ENCODE peak calls at places on chromosomes 4 and X, in six cellular contexts. One of them, this sample, is unnamed.

GRCh38 chrX:39953879-39954278 is 143.9 kb downstream of the BCOR start:
- DNase-seq in cardiac fibroblast: peak
- DNase-seq in lower lobe of right lung: peak
- DNase-seq in lung: peak
- DNase-seq in gastrocnemius medialis: peak
- DNase-seq in A549: peak
- DNase-seq in this sample: peak

GRCh38 chr4:80731436-80731835 is 299.1 kb upstream of the BMP3 start:
- DNase-seq in gastrocnemius medialis: no peak
- DNase-seq in lower lobe of right lung: no peak
- DNase-seq in lung: no peak
- DNase-seq in A549: no peak
- DNase-seq in cardiac fibroblast: no peak
- DNase-seq in this sample: no peak

GRCh38 chr4:41060352-41061318 is 153.7 kb downstream of the APBB2 start:
- DNase-seq in lung: no peak
- DNase-seq in gastrocnemius medialis: peak
- DNase-seq in cardiac fibroblast: peak
- DNase-seq in A549: no peak
- DNase-seq in lower lobe of right lung: no peak
- DNase-seq in this sample: peak

GRCh38 chr4:142110136-142110535 is 473.8 kb downstream of the IL15 start:
- DNase-seq in cardiac fibroblast: no peak
- DNase-seq in A549: no peak
- DNase-seq in lower lobe of right lung: no peak
- DNase-seq in lung: no peak
- DNase-seq in gastrocnemius medialis: no peak
- DNase-seq in this sample: no peak

GRCh38 chr4:3879681-3880594 is 113.8 kb downstream of the ADRA2C start:
- DNase-seq in A549: no peak
- DNase-seq in gastrocnemius medialis: no peak
- DNase-seq in lower lobe of right lung: peak
- DNase-seq in lung: no peak
- DNase-seq in cardiac fibroblast: no peak
- DNase-seq in this sample: no peak

GRCh38 chr4:95068818-95069478 is 311.2 kb downstream of the BMPR1B start:
- DNase-seq in cardiac fibroblast: no peak
- DNase-seq in lower lobe of right lung: no peak
- DNase-seq in gastrocnemius medialis: no peak
- DNase-seq in A549: no peak
- DNase-seq in lung: no peak
- DNase-seq in this sample: no peak

GRCh38 chr4:16641971-16642370 is 256.5 kb downstream of the LDB2 start:
- DNase-seq in cardiac fibroblast: peak
- DNase-seq in gastrocnemius medialis: no peak
- DNase-seq in lung: no peak
- DNase-seq in A549: no peak
- DNase-seq in lower lobe of right lung: no peak
- DNase-seq in this sample: peak

GRCh38 chrX:106952988-106953387 is 32.8 kb downstream of the CLDN2 start:
- DNase-seq in gastrocnemius medialis: no peak
- DNase-seq in lung: no peak
- DNase-seq in lower lobe of right lung: no peak
- DNase-seq in cardiac fibroblast: peak
- DNase-seq in A549: no peak
- DNase-seq in this sample: peak

GRCh38 chr4:152540941-152541340 is 5.0 kb upstream of the FBXW7 start:
- DNase-seq in cardiac fibroblast: no peak
- DNase-seq in A549: no peak
- DNase-seq in gastrocnemius medialis: no peak
- DNase-seq in lung: no peak
- DNase-seq in lower lobe of right lung: no peak
- DNase-seq in this sample: no peak

GRCh38 chr4:188439641-188440311 is 300.5 kb downstream of the TRIML1 start:
- DNase-seq in gastrocnemius medialis: no peak
- DNase-seq in cardiac fibroblast: peak
- DNase-seq in lower lobe of right lung: no peak
- DNase-seq in lung: no peak
- DNase-seq in A549: no peak
- DNase-seq in this sample: peak

GRCh38 chr4:76585897-76586360 is 150.9 kb downstream of the SHROOM3 start:
- DNase-seq in A549: peak
- DNase-seq in gastrocnemius medialis: no peak
- DNase-seq in lung: peak
- DNase-seq in lower lobe of right lung: peak
- DNase-seq in cardiac fibroblast: peak
- DNase-seq in this sample: no peak

GRCh38 chr4:58760100-58760499 is 1649.9 kb upstream of the IGFBP7 start:
- DNase-seq in A549: no peak
- DNase-seq in lung: no peak
- DNase-seq in gastrocnemius medialis: no peak
- DNase-seq in lower lobe of right lung: no peak
- DNase-seq in cardiac fibroblast: no peak
- DNase-seq in this sample: no peak

GRCh38 chr4:87633239-87633638 is 16.8 kb upstream of the DMP1 start:
- DNase-seq in cardiac fibroblast: peak
- DNase-seq in gastrocnemius medialis: no peak
- DNase-seq in A549: no peak
- DNase-seq in lung: no peak
- DNase-seq in lower lobe of right lung: no peak
- DNase-seq in this sample: peak

GRCh38 chrX:131609480-131609879 is 65.6 kb downstream of the OR13H1 start:
- DNase-seq in cardiac fibroblast: no peak
- DNase-seq in A549: no peak
- DNase-seq in lower lobe of right lung: no peak
- DNase-seq in lung: no peak
- DNase-seq in gastrocnemius medialis: no peak
- DNase-seq in this sample: no peak

GRCh38 chr4:69718376-69719293 is 41.8 kb downstream of the SULT1B1 start:
- DNase-seq in lower lobe of right lung: no peak
- DNase-seq in lung: no peak
- DNase-seq in gastrocnemius medialis: no peak
- DNase-seq in cardiac fibroblast: peak
- DNase-seq in A549: no peak
- DNase-seq in this sample: peak

GRCh38 chr4:157895205-157895604 is 277.6 kb downstream of the GASK1B start:
- DNase-seq in lung: no peak
- DNase-seq in lower lobe of right lung: no peak
- DNase-seq in cardiac fibroblast: no peak
- DNase-seq in gastrocnemius medialis: no peak
- DNase-seq in A549: no peak
- DNase-seq in this sample: no peak

GRCh38 chr4:82515705-82516104 is 46.1 kb downstream of the TMEM150C start:
- DNase-seq in cardiac fibroblast: peak
- DNase-seq in A549: no peak
- DNase-seq in gastrocnemius medialis: no peak
- DNase-seq in lower lobe of right lung: no peak
- DNase-seq in lung: no peak
- DNase-seq in this sample: peak

GRCh38 chr4:16492872-16493271 is 266.6 kb upstream of the TAPT1 start:
- DNase-seq in A549: no peak
- DNase-seq in lung: no peak
- DNase-seq in gastrocnemius medialis: no peak
- DNase-seq in cardiac fibroblast: no peak
- DNase-seq in lower lobe of right lung: no peak
- DNase-seq in this sample: no peak

GRCh38 chr4:38426532-38426931 is 237.5 kb upstream of the KLF3 start:
- DNase-seq in gastrocnemius medialis: no peak
- DNase-seq in lung: no peak
- DNase-seq in A549: no peak
- DNase-seq in cardiac fibroblast: no peak
- DNase-seq in lower lobe of right lung: no peak
- DNase-seq in this sample: no peak

GRCh38 chr4:86452323-86452995 is 92.6 kb upstream of the MAPK10 start:
- DNase-seq in A549: no peak
- DNase-seq in cardiac fibroblast: peak
- DNase-seq in lower lobe of right lung: no peak
- DNase-seq in gastrocnemius medialis: no peak
- DNase-seq in lung: no peak
- DNase-seq in this sample: peak

GRCh38 chrX:54045563-54046228 is 1.4 kb upstream of the PHF8 start:
- DNase-seq in cardiac fibroblast: no peak
- DNase-seq in A549: no peak
- DNase-seq in gastrocnemius medialis: no peak
- DNase-seq in lung: no peak
- DNase-seq in lower lobe of right lung: no peak
- DNase-seq in this sample: no peak

GRCh38 chrX:38374431-38374830 is 22.0 kb downstream of the OTC start:
- DNase-seq in lower lobe of right lung: no peak
- DNase-seq in cardiac fibroblast: no peak
- DNase-seq in A549: no peak
- DNase-seq in gastrocnemius medialis: no peak
- DNase-seq in lung: no peak
- DNase-seq in this sample: no peak

GRCh38 chrX:38379088-38379487 is 26.7 kb downstream of the OTC start:
- DNase-seq in lower lobe of right lung: no peak
- DNase-seq in lung: no peak
- DNase-seq in A549: no peak
- DNase-seq in cardiac fibroblast: peak
- DNase-seq in gastrocnemius medialis: no peak
- DNase-seq in this sample: no peak

GRCh38 chrX:38376747-38377146 is 24.3 kb downstream of the OTC start:
- DNase-seq in lower lobe of right lung: no peak
- DNase-seq in A549: no peak
- DNase-seq in cardiac fibroblast: no peak
- DNase-seq in lung: no peak
- DNase-seq in gastrocnemius medialis: no peak
- DNase-seq in this sample: no peak

GRCh38 chrX:38375888-38376287 is 23.5 kb downstream of the OTC start:
- DNase-seq in lung: no peak
- DNase-seq in lower lobe of right lung: no peak
- DNase-seq in A549: peak
- DNase-seq in gastrocnemius medialis: no peak
- DNase-seq in cardiac fibroblast: peak
- DNase-seq in this sample: peak
- TF ChIP-seq CTCF in lung: no peak
- TF ChIP-seq CTCF in lower lobe of right lung: peak
- TF ChIP-seq CTCF in A549: peak
- TF ChIP-seq CTCF in gastrocnemius medialis: no peak
- TF ChIP-seq CTCF in cardiac fibroblast: peak
- TF ChIP-seq CTCF in this sample: peak

GRCh38 chr4:56244681-56245080 is 142.6 kb downstream of the AASDH start:
- DNase-seq in gastrocnemius medialis: no peak
- DNase-seq in lower lobe of right lung: no peak
- DNase-seq in lung: no peak
- DNase-seq in A549: no peak
- DNase-seq in cardiac fibroblast: no peak
- DNase-seq in this sample: no peak
- H3K4me3 ChIP-seq in gastrocnemius medialis: no peak
- H3K4me3 ChIP-seq in lower lobe of right lung: no peak
- H3K4me3 ChIP-seq in lung: no peak
- H3K4me3 ChIP-seq in A549: no peak
- H3K4me3 ChIP-seq in cardiac fibroblast: no peak
- H3K4me3 ChIP-seq in this sample: no peak

DNA sequence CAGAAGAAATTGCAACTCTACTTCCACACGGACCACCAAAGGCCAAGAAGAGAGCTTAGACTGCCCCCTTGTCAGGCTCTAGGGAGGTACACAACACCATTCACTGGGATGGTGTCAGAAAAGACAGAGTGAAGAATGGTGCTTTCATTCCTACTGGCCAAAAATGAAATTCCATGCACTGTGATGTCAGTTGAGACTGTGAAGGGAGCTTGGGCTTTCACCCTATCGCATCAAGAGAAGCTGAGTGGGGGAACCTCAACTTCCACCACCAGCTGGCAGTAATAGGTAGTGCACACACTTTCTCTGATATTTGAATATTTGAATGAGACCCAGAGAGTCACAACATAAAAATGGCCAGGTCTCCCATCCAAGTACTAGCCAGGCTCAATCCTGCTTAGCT is 65.9 kb downstream of the ZNF711 start:
- DNase-seq in lung: no peak
- DNase-seq in gastrocnemius medialis: no peak
- DNase-seq in lower lobe of right lung: no peak
- DNase-seq in cardiac fibroblast: no peak
- DNase-seq in A549: no peak
- DNase-seq in this sample: no peak
- TF ChIP-seq CTCF in lung: no peak
- TF ChIP-seq CTCF in gastrocnemius medialis: no peak
- TF ChIP-seq CTCF in lower lobe of right lung: no peak
- TF ChIP-seq CTCF in cardiac fibroblast: no peak
- TF ChIP-seq CTCF in A549: no peak
- TF ChIP-seq CTCF in this sample: no peak

GRCh38 chr4:123651127-123651526 is 254.5 kb downstream of the SPRY1 start:
- DNase-seq in lower lobe of right lung: no peak
- DNase-seq in gastrocnemius medialis: no peak
- DNase-seq in A549: no peak
- DNase-seq in cardiac fibroblast: no peak
- DNase-seq in lung: no peak
- DNase-seq in this sample: no peak

GRCh38 chr4:123651536-123652175 is 255.1 kb downstream of the SPRY1 start:
- DNase-seq in lung: no peak
- DNase-seq in A549: no peak
- DNase-seq in gastrocnemius medialis: no peak
- DNase-seq in lower lobe of right lung: no peak
- DNase-seq in cardiac fibroblast: no peak
- DNase-seq in this sample: no peak

GRCh38 chr4:123652501-123652900 is 255.9 kb downstream of the SPRY1 start:
- DNase-seq in A549: no peak
- DNase-seq in lower lobe of right lung: no peak
- DNase-seq in cardiac fibroblast: peak
- DNase-seq in gastrocnemius medialis: no peak
- DNase-seq in lung: no peak
- DNase-seq in this sample: no peak

GRCh38 chr4:123649644-123650356 is 253.2 kb downstream of the SPRY1 start:
- DNase-seq in cardiac fibroblast: peak
- DNase-seq in lung: peak
- DNase-seq in lower lobe of right lung: no peak
- DNase-seq in A549: peak
- DNase-seq in gastrocnemius medialis: peak
- DNase-seq in this sample: peak

DNA sequence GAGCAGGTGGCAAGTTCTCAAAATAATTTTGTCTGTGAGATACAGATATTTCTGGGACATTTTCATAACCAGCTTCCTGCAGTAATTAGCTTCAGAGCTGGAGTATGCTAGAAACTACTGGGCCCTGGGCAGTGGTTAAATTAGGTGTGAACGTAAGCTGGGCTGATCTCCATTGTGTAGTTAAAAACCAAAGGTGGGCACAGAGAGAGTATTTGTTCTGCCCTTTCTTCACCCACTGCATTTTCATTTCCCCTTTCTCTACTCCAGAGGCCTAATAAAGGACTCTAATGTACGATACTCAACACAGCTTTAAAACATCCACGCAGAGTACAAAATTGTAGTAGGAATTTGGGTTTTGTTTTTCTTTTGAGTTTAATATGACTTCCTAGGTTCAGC is 252.7 kb downstream of the SPRY1 start:
- DNase-seq in lung: no peak
- DNase-seq in gastrocnemius medialis: no peak
- DNase-seq in lower lobe of right lung: no peak
- DNase-seq in A549: no peak
- DNase-seq in cardiac fibroblast: no peak
- DNase-seq in this sample: no peak
- H3K4me3 ChIP-seq in lung: no peak
- H3K4me3 ChIP-seq in gastrocnemius medialis: peak
- H3K4me3 ChIP-seq in lower lobe of right lung: no peak
- H3K4me3 ChIP-seq in A549: no peak
- H3K4me3 ChIP-seq in cardiac fibroblast: no peak
- H3K4me3 ChIP-seq in this sample: no peak

GRCh38 chrX:110420771-110421498 is 62.3 kb downstream of the RTL9 start:
- DNase-seq in lower lobe of right lung: no peak
- DNase-seq in cardiac fibroblast: no peak
- DNase-seq in lung: no peak
- DNase-seq in gastrocnemius medialis: no peak
- DNase-seq in A549: peak
- DNase-seq in this sample: peak
- TF ChIP-seq CTCF in lower lobe of right lung: no peak
- TF ChIP-seq CTCF in cardiac fibroblast: peak
- TF ChIP-seq CTCF in lung: no peak
- TF ChIP-seq CTCF in gastrocnemius medialis: peak
- TF ChIP-seq CTCF in A549: no peak
- TF ChIP-seq CTCF in this sample: peak

This sample was measured in fibroblast of mammary gland.